ENCODE peak calls at places on chromosomes 1 and 21, in four cellular contexts. T is tibial artery, P is AG04449, Z is body of pancreas. K is an unnamed sample.

GRCh38 chr1:206937437-206937836 is 8.8 kb downstream of the PIGR start:
- DNase-seq in T (no peak), P (no peak), Z (no peak), K (no peak)

GRCh38 chr21:16324630-16325029 is 594.8 kb downstream of the USP25 start:
- DNase-seq in T (no peak), P (no peak), Z (no peak), K (no peak)

GRCh38 chr1:28580706-28581530 is 11.1 kb upstream of the RAB42 start:
- DNase-seq in T (peak), P (no peak), Z (peak), K (peak)

GRCh38 chr1:203186091-203186445 is 436 bp downstream of the CHI3L1 start:
- DNase-seq in T (peak), P (no peak), Z (no peak), K (no peak)

GRCh38 chr1:7264101-7264500 is 478.8 kb downstream of the CAMTA1 start:
- DNase-seq in T (no peak), P (no peak), Z (no peak), K (no peak)

GRCh38 chr1:201360486-201360885 is 17.0 kb downstream of the TNNT2 start:
- DNase-seq in T (no peak), P (no peak), Z (no peak), K (no peak)

GRCh38 chr1:2650967-2651645 is 18.3 kb upstream of the MMEL1 start:
- DNase-seq in T (peak), P (no peak), Z (no peak), K (no peak)

GRCh38 chr1:163561570-163562295 is 240.0 kb downstream of the NUF2 start:
- DNase-seq in T (no peak), P (no peak), Z (peak), K (no peak)

GRCh38 chr1:152479792-152480595 is 30.6 kb upstream of the LCE5A start:
- DNase-seq in T (no peak), P (no peak), Z (peak), K (no peak)

GRCh38 chr1:67377253-67377652 is 52.9 kb downstream of the SERBP1 start:
- DNase-seq in T (no peak), P (no peak), Z (no peak), K (no peak)

GRCh38 chr1:193104496-193104905 is 713 bp downstream of the GLRX2 start:
- DNase-seq in T (peak), P (no peak), Z (peak), K (no peak)

GRCh38 chr1:89736937-89737733 is 83.7 kb upstream of the LRRC8D start:
- DNase-seq in T (no peak), P (no peak), Z (no peak), K (no peak)

DNA sequence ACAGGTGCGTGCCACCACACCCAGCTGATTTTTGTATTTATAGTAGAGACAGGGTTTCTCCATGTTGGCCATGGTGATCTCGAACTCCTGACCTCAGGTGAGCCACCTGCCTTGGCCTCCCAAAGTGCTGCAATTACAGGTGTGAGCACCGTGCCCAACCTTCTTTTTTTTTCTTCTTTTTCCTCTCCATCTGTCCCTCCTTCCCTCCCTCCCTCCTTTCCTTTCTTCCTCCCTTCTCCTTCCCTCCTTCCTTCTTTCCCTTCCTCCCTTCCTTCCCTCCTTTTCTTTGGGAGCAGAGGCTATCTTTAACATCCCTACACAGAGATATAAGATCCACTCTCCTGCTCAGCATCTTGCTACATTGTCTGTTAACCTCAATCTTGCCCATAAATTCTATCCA is 24.4 kb upstream of the FAM89A start:
- DNase-seq in T (no peak), P (no peak), Z (no peak), K (no peak)
- H3K4me3 ChIP-seq in T (no peak), P (no peak), Z (no peak), K (no peak)

GRCh38 chr1:166165661-166166399 is 971 bp downstream of the FAM78B start:
- DNase-seq in T (peak), P (no peak), Z (peak), K (peak)
- H3K4me3 ChIP-seq in T (peak), P (peak), Z (no peak), K (no peak)

GRCh38 chr1:31761883-31762282 is 2.3 kb downstream of the ADGRB2 start:
- DNase-seq in T (no peak), P (peak), Z (no peak), K (no peak)
- H3K4me3 ChIP-seq in T (no peak), P (peak), Z (no peak), K (no peak)

GRCh38 chr21:36704958-36705678 is 6.2 kb downstream of the SIM2 start:
- DNase-seq in T (no peak), P (no peak), Z (no peak), K (no peak)
- H3K4me3 ChIP-seq in T (no peak), P (no peak), Z (no peak), K (no peak)

GRCh38 chr1:227560814-227561213 is 2.5 kb upstream of the ZNF678 start:
- DNase-seq in T (no peak), P (no peak), Z (no peak), K (no peak)
- H3K4me3 ChIP-seq in T (peak), P (no peak), Z (no peak), K (no peak)

GRCh38 chr1:26164036-26164927 is 4.5 kb downstream of the C1orf232 start:
- DNase-seq in T (no peak), P (no peak), Z (peak), K (peak)

GRCh38 chr1:26161408-26162219 is 2.7 kb downstream of the FAM110D start:
- DNase-seq in T (peak), P (no peak), Z (peak), K (no peak)

GRCh38 chr1:26165126-26165892 is 3.5 kb downstream of the C1orf232 start:
- DNase-seq in T (no peak), P (no peak), Z (no peak), K (no peak)

GRCh38 chr1:26162220-26162703 is 3.4 kb downstream of the FAM110D start:
- DNase-seq in T (no peak), P (no peak), Z (no peak), K (no peak)

DNA sequence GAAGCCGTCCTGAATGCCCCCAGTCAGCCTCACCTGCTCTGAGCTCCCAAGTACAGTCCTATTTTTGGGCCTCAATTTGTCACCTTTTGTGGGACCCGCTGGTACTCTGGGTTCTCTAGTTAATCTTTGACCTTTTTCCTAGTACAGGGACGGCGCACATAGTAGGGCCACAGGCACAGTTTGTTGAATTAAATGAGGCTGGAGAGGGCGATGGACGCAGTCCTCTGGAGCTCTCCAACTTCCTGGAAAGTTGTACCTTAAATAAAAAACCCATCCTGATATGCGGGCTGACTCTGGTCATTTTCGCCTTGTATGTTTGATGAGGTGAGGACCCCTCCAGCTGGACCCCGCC is 4.8 kb downstream of the FAM110D start:
- DNase-seq in T (no peak), P (no peak), Z (no peak), K (no peak)
- H3K4me3 ChIP-seq in T (peak), P (peak), Z (no peak), K (no peak)

GRCh38 chr21:42737969-42738590 is 84.7 kb downstream of the PDE9A start:
- DNase-seq in T (peak), P (no peak), Z (peak), K (peak)
- H3K4me3 ChIP-seq in T (no peak), P (no peak), Z (no peak), K (no peak)

K was measured in CD4-positive, CD25-positive, alpha-beta regulatory T cell.